ENCODE peak calls at places on chromosomes 13 and 19, in seven cellular contexts. R, F, K, W, Y, A and M are unnamed samples.

GRCh38 chr19:39190768-39191167 is 6.0 kb upstream of the NCCRP1 start:
- DNase-seq in R (no peak), F (no peak), K (no peak), W (no peak), Y (no peak), A (no peak), M (no peak)

GRCh38 chr13:35979378-35979911 is 151.7 kb downstream of the DCLK1 start:
- DNase-seq in R (no peak), F (peak), K (peak), W (no peak), Y (no peak), A (no peak), M (peak)

GRCh38 chr19:18514800-18515682 is 6.8 kb downstream of the ELL start:
- DNase-seq in R (peak), F (peak), K (peak), W (no peak), Y (no peak), A (no peak), M (peak)

GRCh38 chr19:12769689-12770088 is 5.7 kb downstream of the HOOK2 start:
- DNase-seq in R (peak), F (no peak), K (peak), W (peak), Y (peak), A (no peak), M (no peak)

GRCh38 chr13:24215732-24216131 is 55.2 kb downstream of the SPATA13 start:
- DNase-seq in R (no peak), F (peak), K (no peak), W (no peak), Y (no peak), A (no peak), M (no peak)

GRCh38 chr19:3262362-3262761 is 37.9 kb downstream of the CELF5 start:
- DNase-seq in R (no peak), F (no peak), K (no peak), W (no peak), Y (no peak), A (no peak), M (no peak)

GRCh38 chr13:107900775-107901174 is 314.6 kb downstream of the LIG4 start:
- DNase-seq in R (no peak), F (peak), K (no peak), W (no peak), Y (no peak), A (no peak), M (no peak)

GRCh38 chr13:40388617-40389016 is 277.8 kb downstream of the FOXO1 start:
- DNase-seq in R (peak), F (no peak), K (peak), W (no peak), Y (no peak), A (peak), M (no peak)

GRCh38 chr19:54189020-54189667 is at the start of gene MBOAT7:
- DNase-seq in R (no peak), F (no peak), K (no peak), W (no peak), Y (no peak), A (no peak), M (no peak)

GRCh38 chr19:47001584-47001983 is 18.1 kb upstream of the NPAS1 start:
- DNase-seq in R (no peak), F (no peak), K (no peak), W (no peak), Y (no peak), A (no peak), M (no peak)

GRCh38 chr13:94632227-94632980 is 30.7 kb downstream of the GPR180 start:
- DNase-seq in R (no peak), F (no peak), K (no peak), W (peak), Y (no peak), A (no peak), M (no peak)

GRCh38 chr13:29676535-29676934 is 81.0 kb upstream of the SLC7A1 start:
- DNase-seq in R (no peak), F (peak), K (no peak), W (no peak), Y (no peak), A (no peak), M (no peak)

GRCh38 chr19:7312816-7313215 is 18.6 kb upstream of the INSR start:
- DNase-seq in R (no peak), F (no peak), K (no peak), W (no peak), Y (no peak), A (no peak), M (no peak)

GRCh38 chr13:36362251-36362650 is 16.1 kb upstream of the SPART start:
- DNase-seq in R (no peak), F (peak), K (no peak), W (no peak), Y (no peak), A (no peak), M (peak)

GRCh38 chr19:15107056-15108010 is at the start of gene SYDE1:
- DNase-seq in R (no peak), F (peak), K (no peak), W (peak), Y (peak), A (no peak), M (peak)

GRCh38 chr13:23159587-23160240 is 21.1 kb upstream of the SGCG start:
- DNase-seq in R (no peak), F (peak), K (no peak), W (peak), Y (peak), A (no peak), M (no peak)

GRCh38 chr19:40466219-40467006 is at the start of gene SPTBN4:
- DNase-seq in R (peak), F (no peak), K (peak), W (no peak), Y (peak), A (no peak), M (no peak)

GRCh38 chr19:23312515-23312914 is 62.3 kb upstream of the ZNF724 start:
- DNase-seq in R (no peak), F (no peak), K (no peak), W (no peak), Y (no peak), A (no peak), M (peak)

GRCh38 chr13:44334751-44335150 is 38.9 kb upstream of the SERP2 start:
- DNase-seq in R (no peak), F (no peak), K (no peak), W (no peak), Y (no peak), A (no peak), M (no peak)

GRCh38 chr19:43584484-43584883 is 8.9 kb downstream of the PINLYP start:
- DNase-seq in R (no peak), F (no peak), K (no peak), W (no peak), Y (no peak), A (no peak), M (no peak)
- H3K27ac ChIP-seq in R (no peak), F (no peak), K (no peak), W (peak), Y (no peak), A (no peak), M (peak)

GRCh38 chr13:45807520-45808099 is 43.9 kb downstream of the SIAH3 start:
- DNase-seq in R (peak), F (peak), K (no peak), W (peak), Y (peak), A (no peak), M (peak)
- TF ChIP-seq CTCF in R (peak), F (peak), K (no peak), W (peak), Y (peak), A (peak), M (peak)

GRCh38 chr13:113934576-113934975 is 39.3 kb downstream of the C13orf46 start:
- DNase-seq in R (no peak), F (no peak), K (peak), W (no peak), Y (no peak), A (no peak), M (no peak)

GRCh38 chr13:113933901-113934300 is 40.0 kb downstream of the C13orf46 start:
- DNase-seq in R (no peak), F (no peak), K (peak), W (no peak), Y (no peak), A (no peak), M (no peak)

GRCh38 chr13:113936166-113936565 is 37.7 kb downstream of the C13orf46 start:
- DNase-seq in R (no peak), F (no peak), K (no peak), W (no peak), Y (no peak), A (no peak), M (no peak)

GRCh38 chr13:113935523-113935922 is 38.4 kb downstream of the C13orf46 start:
- DNase-seq in R (no peak), F (no peak), K (no peak), W (no peak), Y (no peak), A (no peak), M (no peak)

DNA sequence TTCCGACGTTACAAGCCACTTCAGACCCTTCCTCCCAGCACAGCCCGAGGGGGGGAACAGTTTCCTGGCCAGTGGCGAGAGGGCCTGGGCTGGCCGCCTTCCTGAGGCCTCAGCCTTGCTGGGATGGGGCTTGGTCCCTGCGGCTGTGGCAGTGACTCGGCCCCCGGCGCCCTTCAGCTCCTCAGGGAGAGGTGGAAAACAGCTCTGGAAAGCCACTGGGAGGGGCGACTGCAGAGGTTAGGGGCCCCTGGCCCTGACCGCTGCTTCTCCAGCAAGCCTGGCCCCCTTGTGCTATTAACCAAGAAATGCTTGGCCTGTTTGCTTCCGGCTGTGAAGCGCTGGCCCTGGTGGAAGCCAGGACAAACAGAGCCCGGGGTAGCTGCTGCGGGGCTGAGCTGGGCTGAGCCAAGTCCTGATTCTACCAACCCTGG is 38.8 kb downstream of the C13orf46 start:
- DNase-seq in R (no peak), F (peak), K (no peak), W (peak), Y (peak), A (no peak), M (no peak)
- H3K27ac ChIP-seq in R (no peak), F (no peak), K (no peak), W (no peak), Y (no peak), A (no peak), M (no peak)

GRCh38 chr13:71249031-71249430 is 618.0 kb downstream of the DACH1 start:
- DNase-seq in R (no peak), F (no peak), K (no peak), W (no peak), Y (no peak), A (no peak), M (no peak)

GRCh38 chr13:71252191-71252704 is 614.8 kb downstream of the DACH1 start:
- DNase-seq in R (no peak), F (peak), K (no peak), W (no peak), Y (no peak), A (no peak), M (no peak)

GRCh38 chr13:71255633-71256032 is 611.4 kb downstream of the DACH1 start:
- DNase-seq in R (no peak), F (no peak), K (no peak), W (no peak), Y (no peak), A (no peak), M (no peak)

GRCh38 chr13:71260246-71260645 is 606.8 kb downstream of the DACH1 start:
- DNase-seq in R (no peak), F (no peak), K (no peak), W (no peak), Y (no peak), A (no peak), M (no peak)

DNA sequence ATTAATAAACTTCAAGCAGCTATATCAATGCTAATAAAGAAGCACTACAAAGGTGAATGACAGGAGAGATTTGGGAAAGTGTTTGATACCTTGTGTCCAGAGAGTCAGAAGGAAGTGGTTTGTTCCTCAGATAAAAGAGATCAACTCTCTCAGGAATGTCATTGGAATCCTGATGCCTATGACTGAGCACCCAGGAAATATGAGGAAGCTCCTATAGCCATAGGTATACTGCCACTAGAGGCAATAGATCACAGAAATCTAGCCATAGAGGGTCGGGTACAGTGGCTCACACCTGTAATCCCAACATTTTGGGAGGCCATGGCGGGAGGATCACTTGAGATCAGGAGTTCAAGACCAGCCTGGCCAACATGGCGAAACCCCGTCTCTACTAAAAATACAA is 612.6 kb downstream of the DACH1 start:
- DNase-seq in R (no peak), F (no peak), K (no peak), W (peak), Y (no peak), A (no peak), M (no peak)
- TF ChIP-seq CTCF in R (no peak), F (no peak), K (no peak), W (peak), Y (peak), A (no peak), M (no peak)

DNA sequence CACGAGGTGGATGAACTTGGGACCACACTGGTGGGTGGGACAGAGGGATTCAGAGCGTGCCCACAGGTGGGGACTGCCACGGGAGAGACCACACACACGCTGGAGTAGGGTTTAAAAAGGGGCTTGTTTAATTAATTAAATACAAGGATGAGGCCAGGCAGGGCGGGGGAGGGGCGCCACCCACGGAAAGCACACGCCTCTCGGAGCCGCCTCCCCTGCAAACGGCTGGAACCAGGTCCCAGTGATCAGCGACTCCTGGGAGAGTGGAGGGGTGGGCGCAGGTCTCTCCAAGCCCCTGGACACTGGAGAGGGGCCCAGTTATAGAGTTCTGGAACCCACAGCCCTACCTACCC is 4.0 kb upstream of the REXO1 start:
- DNase-seq in R (no peak), F (no peak), K (no peak), W (no peak), Y (no peak), A (no peak), M (no peak)
- H3K27ac ChIP-seq in R (peak), F (no peak), K (peak), W (no peak), Y (no peak), A (peak), M (peak)

DNA sequence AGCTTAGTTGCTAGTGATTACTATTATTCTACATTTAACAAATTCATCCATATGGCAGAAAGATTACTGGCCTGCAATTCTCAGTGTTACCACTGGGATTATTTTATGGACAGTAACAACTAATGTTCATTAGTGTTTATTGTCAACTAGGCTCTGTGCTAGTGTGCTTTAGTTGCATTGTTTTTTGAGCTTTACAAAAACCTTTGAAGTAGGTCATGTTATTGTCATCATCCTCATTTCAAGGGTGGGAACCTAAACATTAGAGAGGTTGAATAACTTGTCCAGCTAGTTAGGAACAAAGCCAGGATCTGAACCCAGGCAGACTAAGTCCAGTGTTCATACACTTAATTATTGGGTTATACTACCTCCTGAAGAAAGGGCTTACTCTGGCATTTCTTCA is 27.8 kb upstream of the TDRD3 start:
- DNase-seq in R (no peak), F (peak), K (no peak), W (peak), Y (no peak), A (no peak), M (no peak)
- TF ChIP-seq CTCF in R (peak), F (peak), K (peak), W (no peak), Y (peak), A (no peak), M (no peak)

DNA sequence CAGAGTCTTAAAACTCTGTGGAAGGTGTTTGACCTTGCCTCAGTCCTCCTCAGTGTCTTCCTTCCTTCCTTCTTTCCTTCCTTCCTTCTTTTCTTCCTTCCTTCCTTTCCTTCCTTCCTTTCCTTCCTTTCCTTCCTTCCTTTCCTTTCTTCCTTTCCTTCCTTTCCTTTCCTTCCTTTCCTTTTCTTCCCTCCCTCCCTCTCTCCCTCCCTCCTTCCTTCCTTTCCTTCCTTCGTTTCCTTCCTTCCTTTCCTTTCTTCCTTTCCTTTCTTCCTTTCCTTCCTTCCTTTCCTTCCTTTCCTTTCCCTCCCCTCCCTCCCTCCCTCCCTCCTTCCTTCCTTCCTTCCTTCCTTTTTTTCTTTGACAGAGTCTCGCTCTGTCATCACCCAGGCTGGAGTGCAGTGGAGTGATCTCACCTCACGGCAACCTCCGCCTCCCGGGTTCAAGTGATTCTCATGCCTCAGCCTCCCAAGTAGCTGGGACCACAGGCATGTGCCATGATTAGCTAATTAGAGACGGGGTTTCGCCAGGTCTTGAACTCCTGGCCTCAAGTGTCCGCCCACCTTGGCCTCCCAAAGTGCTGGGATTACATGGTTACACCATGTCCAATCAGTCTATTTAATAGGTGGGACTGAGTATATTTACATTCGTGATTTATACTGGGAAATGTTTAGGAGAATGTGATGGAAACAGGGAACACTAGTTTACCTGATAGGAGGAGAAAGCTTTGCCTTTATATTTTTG is 16.3 kb downstream of the ZNF507 start:
- DNase-seq in R (no peak), F (no peak), K (no peak), W (no peak), Y (no peak), A (no peak), M (no peak)
- H3K27ac ChIP-seq in R (no peak), F (no peak), K (no peak), W (no peak), Y (no peak), A (no peak), M (no peak)

DNA sequence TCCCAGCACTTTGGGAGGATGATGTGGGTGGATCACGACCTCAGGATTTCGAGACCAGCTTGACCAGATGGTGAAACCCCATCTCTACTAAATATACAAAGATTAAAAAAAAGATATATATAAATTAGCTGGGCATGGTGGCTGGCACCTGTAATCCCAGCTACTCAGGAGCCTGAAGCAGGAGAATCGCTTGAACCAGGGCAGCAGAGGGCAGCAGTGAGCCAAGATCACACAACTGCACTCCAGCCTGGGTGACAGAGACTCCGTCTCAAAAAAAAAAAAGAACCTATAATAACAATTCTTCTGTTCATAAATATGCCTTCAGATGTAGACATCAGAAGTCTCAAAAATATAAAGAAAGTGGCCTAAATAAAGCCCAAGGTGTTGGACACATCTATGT is 7.6 kb downstream of the ZNF737 start:
- DNase-seq in R (no peak), F (no peak), K (no peak), W (peak), Y (peak), A (no peak), M (no peak)
- TF ChIP-seq CTCF in R (no peak), F (no peak), K (no peak), W (peak), Y (peak), A (no peak), M (no peak)

GRCh38 chr13:48012668-48013067 is 11.6 kb upstream of the SUCLA2 start:
- DNase-seq in R (no peak), F (no peak), K (no peak), W (no peak), Y (no peak), A (no peak), M (no peak)

GRCh38 chr13:48014359-48014758 is 13.3 kb upstream of the SUCLA2 start:
- DNase-seq in R (no peak), F (no peak), K (no peak), W (no peak), Y (no peak), A (no peak), M (no peak)

GRCh38 chr13:48006396-48006795 is 5.3 kb upstream of the SUCLA2 start:
- DNase-seq in R (no peak), F (no peak), K (no peak), W (no peak), Y (no peak), A (no peak), M (peak)

GRCh38 chr13:48010698-48011097 is 9.6 kb upstream of the SUCLA2 start:
- DNase-seq in R (no peak), F (no peak), K (no peak), W (no peak), Y (no peak), A (no peak), M (no peak)

GRCh38 chr13:48009298-48009697 is 8.2 kb upstream of the SUCLA2 start:
- DNase-seq in R (no peak), F (peak), K (peak), W (no peak), Y (no peak), A (no peak), M (peak)
- H3K27ac ChIP-seq in R (no peak), F (no peak), K (no peak), W (no peak), Y (no peak), A (no peak), M (no peak)

GRCh38 chr19:42693760-42694350 is 46.4 kb downstream of the PSG3 start:
- DNase-seq in R (no peak), F (peak), K (no peak), W (peak), Y (no peak), A (no peak), M (peak)
- TF ChIP-seq CTCF in R (no peak), F (peak), K (peak), W (peak), Y (peak), A (no peak), M (peak)